ENCODE peak calls at places on chromosome 12, in four cellular contexts. O is RWPE1, J is left lung, B is tibial nerve. G is an unnamed sample.

GRCh38 chr12:65993173-65993572 is 137.4 kb downstream of the LLPH start:
- DNase-seq in J (no peak), O (no peak), B (no peak), G (no peak)

GRCh38 chr12:6407206-6407954 is 23.4 kb downstream of the LTBR start:
- DNase-seq in B (no peak), O (no peak), J (no peak), G (no peak)

GRCh38 chr12:41663487-41664258 is 475.6 kb downstream of the PDZRN4 start:
- DNase-seq in J (no peak), O (peak; percentile 39), B (no peak), G (no peak)

GRCh38 chr12:553216-554000 is 93.7 kb downstream of the B4GALNT3 start:
- DNase-seq in B (no peak), O (no peak), J (peak; percentile 90), G (no peak)

GRCh38 chr12:131726-132465 is 65.3 kb downstream of the IQSEC3 start:
- DNase-seq in O (peak; percentile 66), J (peak; percentile 39), B (no peak), G (no peak)

GRCh38 chr12:1519642-1520041 is 74.7 kb downstream of the FBXL14 start:
- DNase-seq in J (no peak), B (no peak), O (no peak), G (no peak)

GRCh38 chr12:100445081-100445481 is 28.6 kb upstream of the NR1H4 start:
- DNase-seq in B (no peak), O (no peak), J (no peak), G (no peak)

GRCh38 chr12:91923864-91924263 is 221.8 kb downstream of the BTG1 start:
- DNase-seq in O (no peak), B (no peak), J (peak; percentile 69), G (no peak)

GRCh38 chr12:6559500-6559899 is 3.7 kb upstream of the IFFO1 start:
- DNase-seq in O (no peak), B (no peak), J (no peak), G (no peak)

GRCh38 chr12:130977759-130978127 is 24.0 kb downstream of the ADGRD1 start:
- DNase-seq in J (no peak), B (no peak), O (no peak), G (no peak)

GRCh38 chr12:98325003-98325402 is 190.4 kb upstream of the TMPO start:
- DNase-seq in B (no peak), O (no peak), J (no peak), G (no peak)

GRCh38 chr12:57795354-57795753 is 12.8 kb downstream of the TSFM start:
- DNase-seq in B (no peak), J (no peak), O (peak; percentile 55), G (no peak)

GRCh38 chr12:98738002-98738401 is 92.9 kb downstream of the APAF1 start:
- DNase-seq in B (no peak), O (no peak), J (no peak), G (no peak)

GRCh38 chr12:128942960-128943477 is 89.7 kb downstream of the GLT1D1 start:
- DNase-seq in O (no peak), J (no peak), B (no peak), G (no peak)

GRCh38 chr12:103969391-103969790 is 3.7 kb downstream of the TDG start:
- DNase-seq in J (no peak), B (no peak), O (no peak), G (peak; percentile 37)

GRCh38 chr12:117344716-117345115 is 16.7 kb downstream of the NOS1 start:
- DNase-seq in J (no peak), B (no peak), O (peak; percentile 73), G (no peak)

GRCh38 chr12:46933947-46934346 is 108.2 kb upstream of the SLC38A4 start:
- DNase-seq in J (no peak), O (peak; percentile 43), B (no peak), G (peak; percentile 61)

GRCh38 chr12:49108958-49109404 is 1.7 kb downstream of the LMBR1L start:
- DNase-seq in B (peak; percentile 78), O (no peak), J (no peak), G (no peak)

GRCh38 chr12:47223848-47224213 is 144.1 kb upstream of the AMIGO2 start:
- DNase-seq in J (no peak), B (no peak), O (no peak), G (no peak)

DNA sequence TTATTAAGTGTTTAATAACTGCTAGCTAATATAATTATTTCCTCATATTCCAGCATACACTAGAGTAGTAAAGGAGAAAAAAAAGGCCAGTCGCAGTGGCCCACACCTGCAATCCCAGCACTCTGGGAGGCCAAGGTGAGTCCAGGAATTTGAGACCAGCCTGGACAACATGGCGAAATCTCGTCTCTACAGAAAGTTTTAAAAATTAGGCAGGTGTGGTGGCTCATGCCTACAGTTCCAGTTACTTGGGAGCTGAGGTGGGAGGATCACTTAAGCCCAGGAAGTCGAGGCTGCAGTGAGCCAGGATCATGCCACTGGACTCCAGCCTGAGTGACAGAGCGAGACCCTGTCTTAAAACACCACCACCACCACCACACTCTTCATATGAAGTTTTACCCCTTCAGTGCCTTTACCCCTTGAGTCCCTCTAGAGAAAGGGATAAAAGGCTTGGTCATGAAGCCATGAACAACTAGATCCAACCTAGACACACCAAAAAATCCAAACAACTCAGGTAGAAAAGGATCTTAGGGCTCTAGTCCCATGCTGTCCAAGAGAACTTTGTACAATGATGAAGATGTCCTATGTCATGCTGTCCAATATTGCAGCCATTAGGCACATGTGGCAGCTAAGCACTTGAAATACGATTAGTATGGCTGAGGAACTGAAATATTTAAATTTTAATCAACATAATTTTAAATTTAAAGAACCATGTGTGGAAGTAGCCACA is 29.6 kb downstream of the ATXN2 start:
- DNase-seq in B (no peak), J (no peak), O (no peak), G (no peak)
- H3K27ac ChIP-seq in B (no peak overlapping the region), J (peak overlapping the region; percentile 52), O (peak overlapping the region; percentile 55), G (peak overlapping the region; percentile 60)

GRCh38 chr12:82685721-82686222 is 934 bp upstream of the TMTC2 start:
- DNase-seq in B (peak; percentile 95), O (peak; percentile 83), J (peak; percentile 96), G (peak; percentile 95)

GRCh38 chr12:82686223-82687019 is at the start of gene TMTC2:
- DNase-seq in J (peak; percentile 96), O (peak; percentile 99), B (peak; percentile 90), G (peak; percentile 89)

GRCh38 chr12:82687020-82687951 is 580 bp downstream of the TMTC2 start:
- DNase-seq in J (peak; percentile 89), B (no peak), O (peak; percentile 52), G (peak; percentile 34)

GRCh38 chr12:82688619-82689018 is 1.9 kb downstream of the TMTC2 start:
- DNase-seq in B (no peak), J (no peak), O (no peak), G (no peak)

DNA sequence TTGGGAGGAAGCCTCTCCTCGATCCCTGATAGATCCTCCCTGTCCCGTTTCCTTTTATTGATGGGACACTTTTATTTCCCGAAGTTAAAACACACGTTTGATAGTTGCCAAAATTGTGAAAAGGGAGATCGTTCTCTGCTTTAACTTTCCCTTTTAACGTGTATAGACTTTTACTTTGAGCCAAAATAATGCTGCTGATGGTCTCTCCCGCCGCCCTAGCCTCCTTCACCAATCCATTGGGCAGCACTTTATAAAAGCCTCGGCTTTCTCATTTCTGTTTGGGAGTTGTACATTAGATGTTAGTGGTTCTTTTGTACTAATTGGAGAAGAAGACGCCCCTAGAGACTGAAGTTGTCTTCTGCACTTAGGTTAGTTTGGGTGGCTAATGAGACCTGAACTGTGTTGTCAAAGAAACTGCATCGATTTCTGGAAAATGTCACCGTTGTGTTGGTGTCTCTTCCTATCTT is 1.4 kb downstream of the TMTC2 start:
- DNase-seq in B (no peak), O (no peak), J (no peak), G (peak; percentile 9)
- TF ChIP-seq CTCF in B (no peak), O (peak; percentile 3), J (peak; percentile 9), G (peak; percentile 43)

GRCh38 chr12:84912191-84913142 is at the start of gene SLC6A15:
- DNase-seq in O (peak; percentile 73), B (no peak), J (peak; percentile 82), G (peak; percentile 86)
- H3K27ac ChIP-seq in O (peak within 1 kb of the TSS; percentile 94), B (no peak within 1 kb of the TSS), J (no peak within 1 kb of the TSS), G (peak within 1 kb of the TSS; percentile 49)

GRCh38 chr12:81610955-81611889 is 147.9 kb downstream of the PPFIA2 start:
- DNase-seq in O (no peak), B (no peak), J (peak; percentile 33), G (no peak)
- TF ChIP-seq CTCF in O (peak; percentile 23), B (no peak), J (no peak), G (peak; percentile 58)

GRCh38 chr12:107767466-107767865 is 6.5 kb upstream of the PRDM4 start:
- DNase-seq in B (no peak), J (no peak), O (no peak), G (no peak)

GRCh38 chr12:107765316-107765715 is 4.4 kb upstream of the PRDM4 start:
- DNase-seq in O (no peak), B (no peak), J (no peak), G (no peak)

GRCh38 chr12:107761502-107761904 is 566 bp upstream of the PRDM4 start:
- DNase-seq in J (no peak), B (no peak), O (no peak), G (no peak)

GRCh38 chr12:107762874-107763273 is 1.9 kb upstream of the PRDM4 start:
- DNase-seq in O (no peak), J (no peak), B (no peak), G (no peak)

GRCh38 chr12:107764626-107765025 is 3.7 kb upstream of the PRDM4 start:
- DNase-seq in O (no peak), J (no peak), B (no peak), G (no peak)
- H3K27ac ChIP-seq in O (no peak overlapping the region), J (no peak overlapping the region), B (no peak overlapping the region), G (no peak overlapping the region)

GRCh38 chr12:109714141-109714912 is 702 bp downstream of the FAM222A start:
- DNase-seq in B (peak; percentile 31), J (peak; percentile 85), O (peak; percentile 35), G (no peak)

GRCh38 chr12:109715310-109716091 is 1.9 kb downstream of the FAM222A start:
- DNase-seq in J (peak; percentile 61), B (no peak), O (no peak), G (no peak)

GRCh38 chr12:109711596-109712461 is 1.8 kb upstream of the FAM222A start:
- DNase-seq in O (no peak), B (no peak), J (peak; percentile 76), G (no peak)

GRCh38 chr12:109714913-109715244 is 1.3 kb downstream of the FAM222A start:
- DNase-seq in B (no peak), J (no peak), O (no peak), G (no peak)

DNA sequence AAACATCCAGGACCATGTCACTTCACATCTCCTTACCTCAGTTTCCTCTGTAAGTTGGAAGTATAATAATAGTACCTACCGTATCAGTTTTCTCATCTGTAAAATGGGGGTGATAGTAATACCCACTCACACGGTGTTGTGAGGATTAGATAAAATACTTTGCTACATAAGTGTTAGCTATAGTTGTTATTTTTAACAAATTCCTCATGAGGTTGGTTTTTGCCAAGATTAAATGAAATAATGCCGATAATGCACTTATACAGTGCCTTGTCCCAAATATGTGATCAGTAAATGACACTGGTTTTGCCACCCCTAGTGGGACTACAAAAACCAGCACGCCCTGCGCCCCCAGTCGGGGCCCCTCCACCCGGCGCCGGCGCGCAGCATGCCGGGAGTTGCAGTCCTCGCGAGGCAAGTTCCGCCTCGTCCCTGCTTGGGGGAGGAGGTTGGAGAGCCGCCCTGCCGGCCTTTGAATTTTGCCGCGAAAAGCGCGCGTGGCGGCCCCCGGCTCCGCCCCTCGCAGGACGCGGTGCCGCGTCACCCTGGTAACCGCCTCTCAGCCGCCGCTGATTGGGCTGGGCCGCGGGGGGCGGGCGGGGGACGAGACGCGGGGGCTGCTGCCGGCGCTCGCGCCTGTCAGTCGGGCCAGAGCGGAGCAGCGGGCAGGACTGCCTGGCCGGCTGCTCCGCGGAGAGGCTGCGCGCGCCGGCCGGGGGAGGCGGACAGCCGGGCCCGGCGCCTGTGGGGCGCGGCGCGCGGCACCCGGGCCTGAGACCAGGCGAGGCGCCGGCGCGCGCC is at the start of gene FAM222A:
- DNase-seq in B (peak; percentile 91), O (peak; percentile 93), J (peak; percentile 96), G (peak; percentile 92)
- TF ChIP-seq CTCF in B (peak; percentile 55), O (no peak), J (peak; percentile 8), G (peak; percentile 8)

GRCh38 chr12:3727877-3728632 is 24.9 kb downstream of the CRACR2A start:
- DNase-seq in J (no peak), B (peak; percentile 38), O (no peak), G (peak; percentile 51)
- H3K27ac ChIP-seq in J (peak overlapping the region; percentile 84), B (no peak overlapping the region), O (no peak overlapping the region), G (no peak overlapping the region)